ENCODE peak calls at places on chromosomes 3 and 15, in nine cellular contexts. F is brain microvascular endothelial cell, T is substantia nigra, Y is 8988T, U is Daoy, Q is HEK293T, I is hippocampal formation, D is ACHN, W is NAMALWA. N is an unnamed sample.

GRCh38 chr3:81666502-81667121 is 94.8 kb downstream of the GBE1 start:
- DNase-seq in F (peak), T (no peak), Y (no peak), U (no peak), Q (peak), I (no peak), D (peak), W (peak), N (no peak)

GRCh38 chr3:20064796-20065564 is 24.7 kb downstream of the KAT2B start:
- DNase-seq in F (no peak), T (no peak), Y (no peak), U (no peak), Q (no peak), I (no peak), D (no peak), W (no peak), N (no peak)

GRCh38 chr3:108153451-108153981 is 62.7 kb upstream of the CD47 start:
- DNase-seq in F (peak), T (peak), Y (no peak), U (peak), Q (peak), I (no peak), D (peak), W (peak), N (no peak)

GRCh38 chr3:188157407-188157806 is 3.5 kb downstream of the LPP start:
- DNase-seq in F (no peak), T (no peak), Y (no peak), U (no peak), Q (no peak), I (no peak), D (no peak), W (no peak), N (no peak)

GRCh38 chr15:60993948-60994347 is 235.2 kb downstream of the RORA start:
- DNase-seq in F (no peak), T (no peak), Y (no peak), U (no peak), Q (no peak), I (no peak), D (no peak), W (no peak), N (no peak)

GRCh38 chr3:200747-201146 is 4.2 kb downstream of the CHL1 start:
- DNase-seq in F (no peak), T (no peak), Y (no peak), U (no peak), Q (no peak), I (no peak), D (no peak), W (no peak), N (no peak)

GRCh38 chr15:68967948-68968347 is 37.6 kb downstream of the SPESP1 start:
- DNase-seq in F (no peak), T (no peak), Y (no peak), U (no peak), Q (no peak), I (no peak), D (no peak), W (no peak), N (no peak)

GRCh38 chr3:113354307-113354706 is 87.0 kb downstream of the CFAP44 start:
- DNase-seq in F (no peak), T (no peak), Y (no peak), U (peak), Q (no peak), I (no peak), D (no peak), W (no peak), N (no peak)

GRCh38 chr3:171376125-171376947 is 83.9 kb downstream of the TNIK start:
- DNase-seq in F (peak), T (no peak), Y (no peak), U (no peak), Q (no peak), I (no peak), D (no peak), W (no peak), N (no peak)

GRCh38 chr3:28743843-28744242 is 395.2 kb upstream of the AZI2 start:
- DNase-seq in F (no peak), T (no peak), Y (no peak), U (no peak), Q (no peak), I (no peak), D (no peak), W (no peak), N (no peak)

GRCh38 chr3:196932600-196932999 is 9.7 kb downstream of the NCBP2 start:
- DNase-seq in F (no peak), T (no peak), Y (no peak), U (no peak), Q (no peak), I (no peak), D (no peak), W (peak), N (no peak)

GRCh38 chr3:195181781-195182469 is 89.0 kb downstream of the XXYLT1 start:
- DNase-seq in F (no peak), T (no peak), Y (no peak), U (no peak), Q (no peak), I (no peak), D (no peak), W (no peak), N (no peak)

GRCh38 chr3:132543016-132543739 is 53.9 kb upstream of the ACKR4 start:
- DNase-seq in F (peak), T (no peak), Y (no peak), U (peak), Q (no peak), I (no peak), D (peak), W (no peak), N (peak)

GRCh38 chr15:70438776-70439175 is 324.6 kb downstream of the UACA start:
- DNase-seq in F (no peak), T (no peak), Y (no peak), U (no peak), Q (no peak), I (no peak), D (no peak), W (no peak), N (no peak)

GRCh38 chr15:75397494-75397893 is 29.1 kb upstream of the MAN2C1 start:
- DNase-seq in F (no peak), T (no peak), Y (no peak), U (no peak), Q (no peak), I (no peak), D (no peak), W (no peak), N (no peak)

GRCh38 chr3:11482024-11482423 is 161.7 kb downstream of the VGLL4 start:
- DNase-seq in F (no peak), T (peak), Y (no peak), U (no peak), Q (no peak), I (peak), D (no peak), W (no peak), N (no peak)

GRCh38 chr3:13008114-13008995 is 64.9 kb downstream of the IQSEC1 start:
- DNase-seq in F (no peak), T (no peak), Y (no peak), U (no peak), Q (no peak), I (no peak), D (no peak), W (no peak), N (no peak)

GRCh38 chr15:73717802-73718201 is 33.6 kb downstream of the CD276 start:
- DNase-seq in F (no peak), T (no peak), Y (no peak), U (no peak), Q (peak), I (no peak), D (no peak), W (no peak), N (no peak)

GRCh38 chr3:184227481-184227935 is 1.9 kb upstream of the VWA5B2 start:
- DNase-seq in F (no peak), T (no peak), Y (peak), U (peak), Q (peak), I (no peak), D (peak), W (peak), N (no peak)

GRCh38 chr15:68371160-68371559 is 60.8 kb downstream of the ITGA11 start:
- DNase-seq in F (no peak), T (no peak), Y (no peak), U (no peak), Q (no peak), I (no peak), D (no peak), W (no peak), N (no peak)

GRCh38 chr3:187858711-187859110 is 113.4 kb upstream of the BCL6 start:
- DNase-seq in F (no peak), T (no peak), Y (no peak), U (no peak), Q (no peak), I (no peak), D (no peak), W (no peak), N (no peak)

GRCh38 chr3:25554376-25554775 is 110.3 kb downstream of the TOP2B start:
- DNase-seq in F (no peak), T (no peak), Y (no peak), U (no peak), Q (no peak), I (no peak), D (no peak), W (no peak), N (no peak)